ENCODE peak calls at places on chromosomes 4 and X, in five cellular contexts. D, F, E, T and V are unnamed samples.

GRCh38 chr4:136283973-136284372 is 1248.3 kb downstream of the PCDH18 start:
- DNase-seq in D (no peak), F (no peak), T (no peak), E (no peak), V (no peak)

GRCh38 chr4:168028568-168028967 is 63.8 kb upstream of the ANXA10 start:
- DNase-seq in F (no peak), E (no peak), D (no peak), T (no peak), V (no peak)

GRCh38 chrX:108198420-108198819 is 106.8 kb downstream of the ATG4A start:
- DNase-seq in F (no peak), T (no peak), E (no peak), D (no peak), V (no peak)

GRCh38 chr4:53962516-53963225 is 101.7 kb downstream of the CHIC2 start:
- DNase-seq in T (no peak), E (no peak), D (no peak), F (no peak), V (no peak)

GRCh38 chr4:52051615-52052474 is 741 bp downstream of the SPATA18 start:
- DNase-seq in E (peak), F (peak), D (no peak), T (peak), V (peak)

GRCh38 chr4:22179124-22179874 is 230.7 kb upstream of the KCNIP4 start:
- DNase-seq in E (peak), D (no peak), T (no peak), F (no peak), V (no peak)

GRCh38 chr4:4396628-4397440 is 9.9 kb downstream of the NSG1 start:
- DNase-seq in E (no peak), D (no peak), F (no peak), T (no peak), V (no peak)

GRCh38 chrX:24117288-24117687 is 32.2 kb upstream of the ZFX start:
- DNase-seq in E (peak), D (no peak), F (no peak), T (no peak), V (peak)

GRCh38 chr4:11746734-11747133 is 318.0 kb upstream of the HS3ST1 start:
- DNase-seq in E (no peak), T (no peak), F (no peak), D (peak), V (no peak)

GRCh38 chr4:112514079-112514448 is 1.9 kb downstream of the NEUROG2 start:
- DNase-seq in D (peak), T (no peak), F (no peak), E (no peak), V (no peak)

GRCh38 chr4:109560687-109561452 is 824 bp downstream of the MCUB start:
- DNase-seq in T (peak), F (peak), D (peak), E (peak), V (peak)

GRCh38 chr4:164648849-164649212 is 105.1 kb upstream of the SMIM31 start:
- DNase-seq in E (no peak), F (no peak), D (no peak), T (no peak), V (no peak)

GRCh38 chr4:160877087-160877790 is 1286.6 kb downstream of the FSTL5 start:
- DNase-seq in E (no peak), D (no peak), F (no peak), T (no peak), V (no peak)

GRCh38 chr4:8427761-8428287 is 12.7 kb downstream of the ACOX3 start:
- DNase-seq in T (peak), F (no peak), D (no peak), E (no peak), V (peak)

GRCh38 chrX:16603822-16604221 is 46.1 kb upstream of the S100G start:
- DNase-seq in D (no peak), F (no peak), T (no peak), E (no peak), V (no peak)

GRCh38 chr4:90852232-90852631 is 725.0 kb downstream of the CCSER1 start:
- DNase-seq in E (no peak), T (no peak), D (no peak), F (peak), V (no peak)

GRCh38 chrX:136205882-136206281 is 45.3 kb downstream of the MAP7D3 start:
- DNase-seq in T (no peak), F (no peak), D (no peak), E (no peak), V (no peak)

GRCh38 chrX:136176399-136176825 is 29.1 kb downstream of the FHL1 start:
- DNase-seq in F (no peak), T (no peak), E (no peak), D (no peak), V (no peak)

GRCh38 chr4:142707397-142707796 is 138.7 kb downstream of the INPP4B start:
- DNase-seq in E (no peak), F (no peak), T (no peak), D (no peak), V (no peak)

GRCh38 chrX:44514272-44514671 is 28.4 kb downstream of the FUNDC1 start:
- DNase-seq in E (no peak), T (no peak), F (no peak), D (no peak), V (no peak)

GRCh38 chr4:66930216-66930615 is 615.1 kb downstream of the CENPC start:
- DNase-seq in T (no peak), F (no peak), E (no peak), D (no peak), V (no peak)

GRCh38 chrX:136819026-136819425 is 38.3 kb upstream of the ARHGEF6 start:
- DNase-seq in F (no peak), T (no peak), D (no peak), E (no peak), V (no peak)

DNA sequence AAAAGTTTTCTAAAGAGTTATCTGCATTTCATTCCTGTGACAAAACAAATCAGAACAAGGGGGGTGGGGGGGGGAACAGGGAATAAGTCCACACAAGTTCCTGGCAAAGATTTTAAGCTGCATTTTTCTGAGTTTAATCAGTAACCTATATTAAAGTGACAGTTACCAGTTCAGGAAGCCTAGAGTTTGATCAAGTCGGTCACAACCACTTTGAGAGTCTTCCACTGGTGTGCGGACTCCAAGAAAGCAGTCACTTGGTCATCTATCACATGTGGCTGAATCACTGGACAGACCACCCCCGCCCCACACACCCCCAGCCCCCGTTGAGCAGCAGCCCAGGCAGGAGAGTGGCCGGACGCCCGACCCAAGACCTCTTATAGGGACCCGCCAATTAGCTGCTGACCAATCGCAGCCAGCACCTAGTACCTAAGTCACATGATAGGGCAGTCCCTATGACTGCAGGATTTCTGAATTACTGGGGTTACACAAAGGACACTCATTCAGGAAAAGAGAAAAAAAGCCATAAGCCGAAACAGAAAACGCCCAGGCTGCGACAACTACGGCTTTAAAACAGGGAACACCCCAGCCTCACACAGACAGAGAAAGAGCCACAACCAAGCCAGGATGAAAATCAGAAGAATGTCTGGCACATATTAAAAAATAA is 569.4 kb upstream of the DIPK2B start:
- DNase-seq in E (peak), T (peak), D (no peak), F (peak), V (peak)
- H3K4me3 ChIP-seq in E (peak), T (peak), D (no peak), F (peak), V (peak)

DNA sequence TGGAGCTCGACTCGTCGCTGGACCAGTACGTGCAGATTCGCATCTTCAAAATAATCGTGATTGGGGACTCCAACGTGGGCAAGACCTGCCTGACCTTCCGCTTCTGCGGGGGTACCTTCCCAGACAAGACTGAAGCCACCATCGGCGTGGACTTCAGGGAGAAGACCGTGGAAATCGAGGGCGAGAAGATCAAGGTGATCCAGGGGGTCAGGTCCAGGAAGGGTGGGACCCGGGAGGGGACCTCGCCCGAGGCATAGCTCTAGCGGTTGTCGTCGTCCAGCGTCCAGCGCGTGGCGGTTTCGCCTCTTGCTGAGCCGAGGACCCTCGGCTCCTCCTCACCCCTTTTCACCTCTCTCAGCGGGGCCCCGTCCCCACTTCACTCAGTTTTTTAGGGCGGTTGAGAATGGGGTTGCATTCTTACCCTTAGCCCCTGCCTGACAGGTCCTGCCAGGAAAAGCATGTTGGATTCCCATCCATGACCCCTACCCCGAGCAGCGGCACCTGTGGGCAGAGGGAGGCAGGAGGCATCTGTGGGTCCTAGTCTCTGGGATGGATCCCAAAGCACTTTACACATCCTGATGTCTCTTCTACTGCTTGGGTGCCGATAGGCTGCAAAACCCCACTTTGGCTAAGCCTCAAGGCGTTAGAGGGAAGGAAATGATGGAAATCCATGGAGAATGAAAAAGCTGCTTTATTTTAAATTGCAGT is 519 bp downstream of the RAB33A start:
- DNase-seq in F (no peak), E (no peak), D (no peak), T (no peak), V (no peak)
- H3K4me3 ChIP-seq in F (peak), E (peak), D (peak), T (peak), V (peak)

GRCh38 chr4:74772783-74773182 is 21.5 kb downstream of the BTC start:
- DNase-seq in T (no peak), E (no peak), D (no peak), F (no peak), V (no peak)

GRCh38 chr4:74768857-74769525 is 25.3 kb downstream of the BTC start:
- DNase-seq in T (no peak), F (no peak), E (no peak), D (no peak), V (no peak)

GRCh38 chr4:74770511-74770910 is 23.8 kb downstream of the BTC start:
- DNase-seq in T (no peak), E (no peak), F (no peak), D (no peak), V (no peak)

GRCh38 chr4:74777531-74777930 is 16.8 kb downstream of the BTC start:
- DNase-seq in T (no peak), E (no peak), D (no peak), F (no peak), V (no peak)

GRCh38 chr4:74772106-74772505 is 22.2 kb downstream of the BTC start:
- DNase-seq in T (no peak), E (no peak), F (no peak), D (no peak), V (no peak)
- H3K4me3 ChIP-seq in T (no peak), E (no peak), F (no peak), D (no peak), V (no peak)

GRCh38 chrX:155070038-155070437 is 898 bp downstream of the CMC4 start:
- DNase-seq in D (no peak), T (no peak), F (no peak), E (no peak), V (no peak)
- H3K4me3 ChIP-seq in D (peak), T (peak), F (peak), E (peak), V (peak)

DNA sequence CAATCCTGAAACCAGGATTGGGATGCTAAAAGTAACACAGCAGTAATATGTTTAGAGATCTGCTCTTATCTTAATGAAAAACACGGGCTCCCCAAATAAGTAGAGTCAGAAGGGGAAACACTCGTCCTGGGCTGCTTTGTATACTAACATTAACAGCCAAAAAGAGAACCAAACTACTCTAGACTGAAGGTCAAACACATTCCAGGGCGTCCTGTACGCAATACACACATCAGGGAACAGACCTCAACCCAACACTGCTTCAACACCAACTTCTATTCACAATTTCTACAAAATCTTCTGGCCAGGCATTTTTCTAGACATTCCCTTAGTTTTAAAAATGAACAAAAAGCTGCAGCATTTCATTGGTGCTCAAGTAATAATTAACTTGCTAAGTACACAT is 21.4 kb downstream of the FAT1 start:
- DNase-seq in T (no peak), D (no peak), F (no peak), E (no peak), V (no peak)
- H3K4me3 ChIP-seq in T (no peak), D (no peak), F (no peak), E (no peak), V (no peak)